ENCODE peak calls at places on chromosomes 4 and X, in four cellular contexts. K is IMR-90, Y is tibial nerve, L is left ventricle myocardium inferior. R is an unnamed sample. For H3K9me3 and H3K4me1, the result is how much of the 10 kb centered on the place peaks cover.

GRCh38 chr4:25913056-25913850 is 767 bp upstream of the SMIM20 start:
- DNase-seq in K (peak), Y (no peak), L (peak), R (peak)

GRCh38 chrX:39705299-39705698 is 392.5 kb downstream of the BCOR start:
- DNase-seq in K (peak), Y (peak), L (peak), R (no peak)

GRCh38 chrX:71666240-71667223 is 814 bp upstream of the LOC101059915 start:
- DNase-seq in K (no peak), Y (no peak), L (no peak), R (no peak)

GRCh38 chr4:68803013-68803412 is 12.8 kb upstream of the UGT2B10 start:
- DNase-seq in K (no peak), Y (no peak), L (no peak), R (no peak)

GRCh38 chrX:130111220-130111934 is 1.1 kb upstream of the ELF4 start:
- DNase-seq in K (no peak), Y (no peak), L (no peak), R (no peak)

GRCh38 chrX:142819461-142819860 is 206.3 kb upstream of the SPANXN4 start:
- DNase-seq in K (no peak), Y (no peak), L (no peak), R (no peak)

GRCh38 chrX:112051546-112051945 is 31.0 kb downstream of the TRPC5 start:
- DNase-seq in K (no peak), Y (no peak), L (no peak), R (no peak)

GRCh38 chr4:18844726-18845125 is 823.2 kb upstream of the LCORL start:
- DNase-seq in K (peak), Y (no peak), L (no peak), R (no peak)

GRCh38 chr4:2072971-2073807 is 14.1 kb downstream of the NAT8L start:
- DNase-seq in K (no peak), Y (no peak), L (no peak), R (no peak)

GRCh38 chr4:126890994-126891393 is 741.8 kb upstream of the INTU start:
- DNase-seq in K (peak), Y (no peak), L (no peak), R (no peak)

GRCh38 chrX:50168305-50168704 is 32.5 kb downstream of the AKAP4 start:
- DNase-seq in K (peak), Y (no peak), L (no peak), R (no peak)

GRCh38 chr4:145507636-145508035 is 26.0 kb downstream of the SMAD1 start:
- DNase-seq in K (peak), Y (no peak), L (no peak), R (no peak)

DNA sequence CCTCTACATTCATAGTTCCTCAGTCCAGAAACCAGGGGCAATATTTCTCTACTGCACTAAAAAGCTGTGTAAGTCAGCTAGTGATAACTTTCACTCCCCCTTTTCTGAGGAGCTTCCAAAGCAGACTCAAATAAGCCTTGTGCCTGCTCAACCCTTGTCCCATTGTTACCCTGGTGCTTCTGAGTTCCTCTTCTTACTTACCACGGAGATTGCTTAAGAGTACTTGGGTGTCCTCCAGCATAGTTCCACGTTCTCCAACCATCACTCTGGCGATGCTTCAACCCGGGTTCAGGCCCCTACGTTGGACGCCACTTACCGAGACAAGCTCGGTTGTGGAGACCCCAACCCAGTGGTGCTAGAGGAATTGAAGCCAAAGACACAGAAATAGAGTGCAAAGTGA is 71.6 kb downstream of the ADAM29 start:
- DNase-seq in K (no peak), Y (no peak), L (no peak), R (no peak)
- H3K9me3 ChIP-seq in K (under half), Y (under half), L (half or more), R (under half)

DNA sequence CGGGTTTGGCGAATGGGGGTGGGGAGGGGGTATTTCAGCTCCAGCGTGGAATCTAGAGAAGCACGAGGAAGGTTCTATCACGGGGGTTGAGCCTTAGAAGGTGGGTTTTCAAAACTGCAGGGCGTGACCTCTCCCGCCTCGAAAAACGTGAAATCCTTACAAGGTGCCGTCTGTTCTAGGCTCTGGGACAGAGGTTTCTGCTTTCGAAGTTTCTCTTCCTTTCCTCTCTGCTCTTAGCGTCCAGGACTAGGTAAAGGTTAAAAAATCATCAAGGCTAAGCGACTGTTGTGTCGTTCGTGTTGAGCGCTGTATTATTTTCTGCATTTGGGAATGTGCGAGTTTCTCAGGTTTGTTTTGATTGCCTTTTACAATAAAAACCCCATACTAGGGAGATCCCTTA is 1.1 kb downstream of the FHL1 start:
- DNase-seq in K (no peak), Y (no peak), L (no peak), R (no peak)
- H3K27ac ChIP-seq in K (peak), Y (peak), L (peak), R (no peak)

GRCh38 chrX:46204721-46205422 is 340.3 kb downstream of the ZNF674 start:
- DNase-seq in K (no peak), Y (no peak), L (no peak), R (no peak)
- H3K4me1 ChIP-seq in K (under half), Y (under half), L (under half), R (under half)

DNA sequence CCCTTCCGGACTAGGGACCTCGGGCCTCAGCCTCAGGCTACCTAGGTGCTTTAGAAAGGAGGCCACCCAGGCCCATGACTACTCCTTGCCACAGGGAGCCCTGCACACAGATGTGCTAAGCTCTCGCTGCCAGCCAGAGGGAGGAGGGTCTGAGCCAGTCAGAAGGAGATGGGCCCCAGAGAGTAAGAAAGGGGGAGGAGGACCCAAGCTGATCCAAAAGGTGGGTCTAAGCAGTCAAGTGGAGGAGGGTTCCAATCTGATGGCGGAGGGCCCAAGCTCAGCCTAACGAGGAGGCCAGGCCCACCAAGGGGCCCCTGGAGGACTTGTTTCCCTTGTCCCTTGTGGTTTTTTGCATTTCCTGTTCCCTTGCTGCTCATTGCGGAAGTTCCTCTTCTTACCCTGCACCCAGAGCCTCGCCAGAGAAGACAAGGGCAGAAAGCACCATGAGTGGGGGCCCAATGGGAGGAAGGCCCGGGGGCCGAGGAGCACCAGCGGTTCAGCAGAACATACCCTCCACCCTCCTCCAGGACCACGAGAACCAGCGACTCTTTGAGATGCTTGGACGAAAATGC is at the start of gene WAS:
- DNase-seq in K (no peak), Y (no peak), L (no peak), R (no peak)
- H3K9me3 ChIP-seq in K (under half), Y (under half), L (under half), R (under half)

GRCh38 chr4:22488136-22488535 is 27.7 kb downstream of the ADGRA3 start:
- DNase-seq in K (no peak), Y (no peak), L (no peak), R (no peak)
- H3K27ac ChIP-seq in K (no peak), Y (no peak), L (peak), R (no peak)

DNA sequence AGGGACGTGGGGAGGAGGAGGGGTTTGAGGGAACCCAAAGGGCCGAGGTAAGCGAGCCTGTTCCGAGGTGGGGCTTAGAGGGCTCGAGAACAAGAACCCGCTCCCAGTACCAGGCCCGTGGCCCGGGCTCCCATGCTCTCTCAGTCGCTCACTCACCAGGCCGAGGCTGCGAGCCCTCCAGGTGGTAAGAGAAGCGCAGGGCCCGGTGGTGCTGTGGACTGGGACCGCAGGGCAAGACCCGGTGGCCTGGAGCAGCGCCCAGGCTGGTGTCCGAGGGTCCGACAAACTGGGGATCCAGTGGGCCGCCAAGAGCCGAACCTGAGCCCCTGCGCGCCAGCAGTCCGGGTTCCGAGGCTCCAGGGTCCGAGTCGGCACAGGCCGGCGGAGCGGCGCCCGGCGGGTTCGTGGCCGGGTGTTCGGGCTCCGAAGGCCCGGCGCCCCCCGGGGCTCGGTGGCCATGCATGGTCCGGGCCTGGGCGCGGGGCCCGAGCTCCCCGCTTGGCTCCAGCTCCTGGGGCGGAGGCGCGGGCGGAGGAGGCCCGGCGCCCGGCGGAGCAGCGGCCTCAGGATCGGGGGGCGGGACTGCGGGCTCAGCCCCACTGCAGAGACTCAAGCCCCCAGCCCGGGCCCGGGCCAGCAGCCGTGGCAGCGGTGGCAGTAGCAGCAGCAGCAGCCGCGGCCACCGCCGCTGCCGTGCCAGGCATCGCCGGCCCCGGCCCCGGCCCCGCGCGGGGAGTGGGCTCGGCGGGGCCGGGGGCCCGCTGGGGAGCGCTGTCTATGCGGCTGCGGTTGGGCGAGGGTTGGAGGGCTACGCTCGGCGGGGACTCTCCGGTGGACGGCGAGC is 842 bp downstream of the FGD1 start:
- DNase-seq in K (peak), Y (no peak), L (no peak), R (no peak)
- H3K4me1 ChIP-seq in K (under half), Y (under half), L (under half), R (under half)

GRCh38 chr4:66852843-66853242 is 692.5 kb downstream of the CENPC start:
- DNase-seq in K (no peak), Y (no peak), L (no peak), R (no peak)
- H3K9me3 ChIP-seq in K (under half), Y (under half), L (under half), R (under half)

DNA sequence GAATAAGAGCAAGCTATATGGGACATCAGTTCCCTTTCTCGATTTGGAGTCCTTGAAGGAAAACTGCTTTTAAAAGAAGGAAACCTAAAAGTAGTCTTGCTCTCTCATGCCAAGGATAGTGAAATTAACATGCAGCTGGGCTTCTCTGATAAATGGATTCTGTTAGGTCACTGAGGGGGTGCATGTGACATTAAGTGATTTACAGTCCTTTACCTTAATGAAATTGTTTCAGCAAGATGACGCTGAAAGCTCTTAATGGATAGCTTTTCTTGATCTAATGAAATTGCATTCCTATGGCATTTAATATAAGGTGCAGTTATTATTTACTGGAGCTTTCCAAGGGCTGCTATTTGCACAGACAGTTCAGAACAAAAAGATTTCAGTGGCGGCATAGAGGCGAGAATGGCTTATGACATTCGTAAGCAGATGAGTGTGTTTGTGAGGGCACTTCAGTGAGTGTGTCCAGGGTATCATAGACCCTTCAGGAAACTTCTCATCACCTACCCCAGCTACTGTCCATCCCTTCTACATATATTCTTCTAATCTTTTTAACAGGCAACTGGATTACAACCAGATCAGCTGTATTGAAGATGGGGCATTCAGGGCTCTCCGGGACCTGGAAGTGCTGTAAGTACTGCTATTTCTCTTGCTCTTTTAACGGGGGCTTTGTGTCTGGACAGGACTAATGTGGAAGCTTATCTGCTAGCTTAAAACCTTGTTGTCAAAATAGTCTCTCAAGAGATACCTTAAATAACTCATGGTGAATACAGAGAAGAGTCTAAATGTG is 219.9 kb upstream of the PACRGL start:
- DNase-seq in K (no peak), Y (no peak), L (no peak), R (no peak)
- H3K27ac ChIP-seq in K (no peak), Y (no peak), L (no peak), R (no peak)

R was measured in CD8-positive, alpha-beta memory T cell.